ENCODE peak calls at places on chromosome 11, in four cellular contexts. O is mesendoderm, S is IMR-90, Z is H1. R is an unnamed sample.

GRCh38 chr11:129225190-129225589 is 33.1 kb upstream of the ARHGAP32 start:
- DNase-seq in O (no peak), S (peak; percentile 84), Z (no peak), R (no peak)

GRCh38 chr11:4882543-4882942 is 843 bp downstream of the OR51T1 start:
- DNase-seq in O (no peak), S (no peak), Z (no peak), R (no peak)

GRCh38 chr11:70883973-70884688 is 368.2 kb downstream of the SHANK2 start:
- DNase-seq in O (no peak), S (no peak), Z (no peak), R (no peak)

GRCh38 chr11:92892769-92893168 is 76.7 kb upstream of the MTNR1B start:
- DNase-seq in O (no peak), S (no peak), Z (no peak), R (no peak)

GRCh38 chr11:87101956-87102355 is 64.2 kb downstream of the TMEM135 start:
- DNase-seq in O (no peak), S (no peak), Z (no peak), R (no peak)

GRCh38 chr11:65920035-65920802 is 993 bp downstream of the DRAP1 start:
- DNase-seq in O (no peak), S (no peak), Z (no peak), R (no peak)

GRCh38 chr11:115501504-115501894 is 2.7 kb downstream of the CADM1 start:
- DNase-seq in O (peak; percentile 16), S (no peak), Z (no peak), R (no peak)

GRCh38 chr11:102971766-102972165 is 16.2 kb upstream of the MMP13 start:
- DNase-seq in O (no peak), S (peak; percentile 20), Z (no peak), R (no peak)

GRCh38 chr11:363948-364761 is 5.1 kb upstream of the B4GALNT4 start:
- DNase-seq in O (peak; percentile 69), S (no peak), Z (peak; percentile 51), R (peak; percentile 87)

GRCh38 chr11:50412832-50413231 is 380.2 kb downstream of the OR4C45 start:
- DNase-seq in O (no peak), S (no peak), Z (no peak), R (no peak)

GRCh38 chr11:61075891-61076290 is 26.4 kb upstream of the CD5 start:
- DNase-seq in O (peak; percentile 52), S (peak; percentile 35), Z (no peak), R (no peak)

GRCh38 chr11:119376197-119376847 is 5.2 kb downstream of the USP2 start:
- DNase-seq in O (no peak), S (peak; percentile 37), Z (no peak), R (no peak)

GRCh38 chr11:33387996-33388395 is 130.8 kb downstream of the HIPK3 start:
- DNase-seq in O (no peak), S (no peak), Z (no peak), R (no peak)

GRCh38 chr11:10528121-10528520 is 12.9 kb downstream of the RNF141 start:
- DNase-seq in O (no peak), S (peak; percentile 69), Z (no peak), R (no peak)

GRCh38 chr11:120400564-120401364 is 64.6 kb downstream of the ARHGEF12 start:
- DNase-seq in O (peak; percentile 37), S (peak; percentile 99), Z (no peak), R (no peak)

GRCh38 chr11:16547879-16548278 is 190.6 kb upstream of the C11orf58 start:
- DNase-seq in O (no peak), S (no peak), Z (no peak), R (no peak)

GRCh38 chr11:43547900-43548381 is 132.6 kb upstream of the HSD17B12 start:
- DNase-seq in O (no peak), S (no peak), Z (no peak), R (peak; percentile 52)

GRCh38 chr11:14443642-14444041 is 56.0 kb downstream of the COPB1 start:
- DNase-seq in O (no peak), S (peak; percentile 57), Z (no peak), R (no peak)

GRCh38 chr11:76512851-76513653 is 68.2 kb downstream of the EMSY start:
- DNase-seq in O (peak; percentile 49), S (peak; percentile 65), Z (no peak), R (no peak)

GRCh38 chr11:74673956-74674355 is 57.3 kb downstream of the CHRDL2 start:
- DNase-seq in O (no peak), S (no peak), Z (no peak), R (peak; percentile 12)

GRCh38 chr11:36350137-36350513 is 54.0 kb downstream of the PRR5L start:
- DNase-seq in O (no peak), S (no peak), Z (no peak), R (no peak)

GRCh38 chr11:24391165-24391564 is 105.7 kb upstream of the LUZP2 start:
- DNase-seq in O (peak; percentile 18), S (peak; percentile 87), Z (no peak), R (no peak)

GRCh38 chr11:94194712-94195111 is 66.1 kb downstream of the PANX1 start:
- DNase-seq in O (no peak), S (no peak), Z (no peak), R (no peak)

GRCh38 chr11:1908579-1908978 is 10.9 kb upstream of the TNNT3 start:
- DNase-seq in O (no peak), S (no peak), Z (no peak), R (no peak)

GRCh38 chr11:17476317-17477083 is at the start of gene ABCC8:
- DNase-seq in O (peak; percentile 33), S (no peak), Z (no peak), R (peak; percentile 55)

GRCh38 chr11:30949838-30950237 is 363.7 kb upstream of the MPPED2 start:
- DNase-seq in O (no peak), S (no peak), Z (no peak), R (no peak)

GRCh38 chr11:11843233-11843632 is 1.5 kb downstream of the USP47 start:
- DNase-seq in O (no peak), S (peak; percentile 94), Z (no peak), R (no peak)

GRCh38 chr11:36371161-36371560 is 75.1 kb downstream of the PRR5L start:
- DNase-seq in O (no peak), S (no peak), Z (no peak), R (no peak)

GRCh38 chr11:78855146-78855545 is 280.5 kb upstream of the NARS2 start:
- DNase-seq in O (no peak), S (no peak), Z (no peak), R (no peak)

GRCh38 chr11:73386568-73386967 is 10.4 kb downstream of the RELT start:
- DNase-seq in O (no peak), S (no peak), Z (no peak), R (no peak)

GRCh38 chr11:73389902-73390301 is 13.7 kb downstream of the RELT start:
- DNase-seq in O (no peak), S (no peak), Z (no peak), R (no peak)

GRCh38 chr11:73389134-73389525 is 12.9 kb downstream of the RELT start:
- DNase-seq in O (no peak), S (no peak), Z (no peak), R (no peak)

GRCh38 chr11:73387594-73388021 is 11.4 kb downstream of the RELT start:
- DNase-seq in O (peak; percentile 33), S (no peak), Z (no peak), R (no peak)

GRCh38 chr11:73388241-73389133 is 12.3 kb downstream of the RELT start:
- DNase-seq in O (peak; percentile 46), S (no peak), Z (no peak), R (no peak)
- H4K5ac ChIP-seq in O (no peak overlapping the region), S (no peak overlapping the region), Z (no peak overlapping the region), R (no peak overlapping the region)

DNA sequence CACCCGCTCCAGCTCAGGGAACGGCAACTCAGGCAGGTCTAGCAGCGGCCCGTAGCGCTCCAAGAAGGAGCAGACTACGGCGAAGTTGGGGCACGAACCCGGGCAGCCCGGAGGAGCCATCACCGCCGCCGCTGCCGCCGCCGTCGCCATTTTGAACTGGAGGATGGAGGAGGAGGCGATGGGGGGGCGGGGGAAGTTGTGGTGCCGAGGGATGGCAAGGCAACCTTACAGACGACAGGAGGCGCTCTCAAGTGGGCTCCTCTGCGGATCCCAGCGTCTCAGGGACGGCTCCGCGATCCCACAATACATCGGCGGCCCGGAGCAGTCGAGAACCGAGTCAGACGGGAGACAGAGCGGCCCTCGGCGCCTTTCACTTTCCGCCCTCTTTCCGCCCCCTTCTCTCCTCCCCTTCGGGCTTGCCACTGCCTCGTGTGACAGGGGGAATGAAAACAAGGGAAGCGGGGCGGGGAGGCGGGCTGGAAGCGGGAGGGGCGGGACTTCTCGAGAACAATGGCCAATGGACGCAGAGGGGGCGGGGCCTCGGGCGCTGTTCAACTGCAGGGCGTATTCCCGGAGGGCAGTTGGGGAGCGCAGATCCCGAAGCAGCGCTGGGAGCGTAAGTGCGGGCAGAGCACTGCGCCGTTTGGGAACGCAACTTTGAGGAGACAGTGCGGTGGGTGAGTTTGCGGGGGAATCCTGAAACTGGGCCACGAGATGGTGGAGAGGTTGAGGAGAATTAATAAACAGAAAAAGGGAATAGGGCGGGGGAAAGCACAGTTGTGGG is at the start of the genes AAMDC and RSF1:
- DNase-seq in O (peak; percentile 99), S (peak; percentile 99), Z (peak; percentile 93), R (peak; percentile 98)
- H3K23ac ChIP-seq in O (peak within 1 kb of the TSS; percentile 99), S (peak within 1 kb of the TSS; percentile 72), Z (no peak within 1 kb of the TSS), R (no peak within 1 kb of the TSS)

DNA sequence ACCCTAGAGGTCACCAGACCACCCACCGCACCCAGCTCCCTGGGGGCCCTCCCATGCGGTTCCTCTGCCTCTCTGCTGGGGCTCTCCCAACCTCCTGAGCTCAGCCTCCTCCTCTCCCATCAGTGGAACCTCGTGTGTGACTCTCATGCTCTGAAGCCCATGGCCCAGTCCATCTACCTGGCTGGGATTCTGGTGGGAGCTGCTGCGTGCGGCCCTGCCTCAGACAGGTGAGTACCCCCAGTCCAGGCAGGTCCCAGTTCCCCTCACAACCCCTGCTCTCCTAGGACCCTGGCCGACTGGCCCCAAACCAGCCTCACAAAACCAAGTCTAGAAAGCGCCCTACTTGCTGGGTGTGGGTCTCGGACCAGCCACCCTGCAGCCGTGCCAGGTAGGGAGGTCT is 1.6 kb downstream of the SLC22A12 start:
- DNase-seq in O (no peak), S (no peak), Z (no peak), R (no peak)
- H4K5ac ChIP-seq in O (no peak overlapping the region), S (no peak overlapping the region), Z (no peak overlapping the region), R (no peak overlapping the region)

DNA sequence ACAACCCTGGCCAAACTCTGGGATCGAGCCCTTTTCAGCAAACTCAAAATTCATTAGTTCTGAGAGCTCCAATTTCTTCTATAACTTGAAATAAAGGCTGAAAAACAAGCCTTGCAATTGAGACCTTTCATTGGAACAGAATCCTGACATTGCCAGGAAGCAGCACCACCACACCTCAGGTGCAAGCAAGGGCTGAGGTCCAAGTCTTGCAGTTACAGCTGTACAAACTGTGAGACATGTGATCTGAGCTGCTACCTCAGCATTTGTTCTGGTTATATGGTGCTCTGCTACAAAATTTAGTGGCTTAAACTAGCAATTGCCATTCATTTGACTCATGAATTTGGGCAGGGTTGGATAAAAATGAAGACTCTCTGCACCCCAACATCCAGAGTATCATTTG is 18.1 kb downstream of the OR5AS1 start:
- DNase-seq in O (no peak), S (no peak), Z (no peak), R (no peak)
- H3K23ac ChIP-seq in O (no peak overlapping the region), S (no peak overlapping the region), Z (no peak overlapping the region), R (no peak overlapping the region)